ENCODE peak calls at places on chromosomes 16 and 17, in nine cellular contexts. Y is AG08395; K is IMR-90; Q is activated CD4-positive, alpha-beta T cell treated with anti-CD3 and anti-CD28 coated beads for 36 hours; G is EL; C is Caco-2; X is T-helper 1 cell; V is stimulated activated CD4-positive, alpha-beta T cell treated with anti-CD3 and anti-CD28 coated beads, TNF-alpha, amount 100 ng/mL, for 1 hour; M is GM03348. L is an unnamed sample.

GRCh38 chr17:76384987-76385891 is 830 bp downstream of the SPHK1 start:
- DNase-seq in X (peak), K (peak), G (peak), V (peak), Y (peak), Q (peak), M (peak), C (peak), L (peak)

GRCh38 chr17:33023790-33024189 is 32.1 kb downstream of the SPACA3 start:
- DNase-seq in X (no peak), M (no peak), C (no peak), Y (no peak), K (no peak), G (no peak), Q (no peak), V (no peak), L (no peak)

GRCh38 chr16:30949655-30950515 is 1.0 kb downstream of the ORAI3 start:
- DNase-seq in Y (peak), X (no peak), V (no peak), Q (peak), G (peak), C (peak), M (peak), K (peak), L (peak)

GRCh38 chr16:22229881-22230280 is 23.8 kb downstream of the EEF2K start:
- DNase-seq in C (no peak), V (no peak), Q (no peak), M (no peak), G (no peak), Y (no peak), K (no peak), X (no peak), L (no peak)

GRCh38 chr17:74654742-74655141 is 31.2 kb upstream of the CD300E start:
- DNase-seq in X (no peak), Y (no peak), V (no peak), K (no peak), G (no peak), Q (no peak), C (no peak), M (no peak), L (no peak)

GRCh38 chr16:67822511-67822910 is 15.8 kb downstream of the TSNAXIP1 start:
- DNase-seq in G (peak), Y (peak), X (no peak), M (no peak), C (no peak), Q (no peak), V (no peak), K (peak), L (peak)

GRCh38 chr17:81142301-81143199 is 22.8 kb upstream of the PVALEF start:
- DNase-seq in Y (peak), M (peak), Q (peak), G (peak), V (peak), C (peak), X (no peak), K (peak), L (peak)

GRCh38 chr17:66343531-66344078 is 41.2 kb downstream of the PRKCA start:
- DNase-seq in V (no peak), C (peak), G (no peak), X (no peak), Y (no peak), K (no peak), Q (no peak), M (no peak), L (no peak)

GRCh38 chr17:72421128-72422092 is 300.6 kb downstream of the SOX9 start:
- DNase-seq in C (peak), Y (peak), V (no peak), Q (peak), G (peak), K (peak), M (peak), X (no peak), L (peak)

GRCh38 chr17:30821751-30822723 is 2.5 kb downstream of the CRLF3 start:
- DNase-seq in V (no peak), Q (peak), M (no peak), X (no peak), C (no peak), G (no peak), K (no peak), Y (no peak), L (no peak)

GRCh38 chr17:68401288-68401687 is 56.0 kb downstream of the WIPI1 start:
- DNase-seq in Q (no peak), M (no peak), K (no peak), V (no peak), C (no peak), X (no peak), G (no peak), Y (no peak), L (no peak)

GRCh38 chr17:72503556-72503955 is 382.7 kb downstream of the SOX9 start:
- DNase-seq in X (no peak), Y (no peak), K (no peak), M (no peak), V (no peak), G (no peak), C (no peak), Q (no peak), L (no peak)

GRCh38 chr17:2940352-2940751 is 123.1 kb downstream of the OR1D5 start:
- DNase-seq in X (no peak), G (no peak), Y (peak), C (no peak), M (no peak), V (no peak), Q (no peak), K (no peak), L (no peak)

GRCh38 chr16:30748634-30749445 is 615 bp downstream of the PHKG2 start:
- DNase-seq in Y (peak), M (peak), G (peak), K (peak), C (peak), X (no peak), V (no peak), Q (peak), L (no peak)

GRCh38 chr17:81323411-81323868 is 28.3 kb upstream of the SLC38A10 start:
- DNase-seq in G (no peak), Q (no peak), M (peak), Y (peak), V (no peak), X (no peak), C (no peak), K (no peak), L (no peak)

GRCh38 chr17:11996722-11997146 is 541 bp downstream of the ZNF18 start:
- DNase-seq in Q (no peak), C (no peak), G (no peak), K (peak), Y (no peak), M (no peak), X (peak), V (no peak), L (no peak)

GRCh38 chr16:68823401-68823800 is 19.9 kb upstream of the TANGO6 start:
- DNase-seq in G (peak), V (no peak), C (peak), Q (no peak), M (peak), X (no peak), Y (peak), K (peak), L (peak)

GRCh38 chr17:20735796-20736195 is 156.3 kb downstream of the CDRT15L2 start:
- DNase-seq in C (no peak), X (no peak), Q (no peak), M (no peak), K (no peak), G (no peak), V (no peak), Y (no peak), L (no peak)

GRCh38 chr17:8946071-8946470 is 19.4 kb downstream of the PIK3R5 start:
- DNase-seq in C (no peak), X (no peak), Q (no peak), G (no peak), K (no peak), M (no peak), V (no peak), Y (no peak), L (no peak)

GRCh38 chr16:27289669-27290068 is 21.1 kb upstream of the NSMCE1 start:
- DNase-seq in C (no peak), X (no peak), Q (no peak), G (no peak), M (no peak), Y (no peak), K (no peak), V (no peak), L (no peak)

GRCh38 chr16:28146536-28146935 is 65.2 kb downstream of the XPO6 start:
- DNase-seq in M (no peak), K (no peak), Y (no peak), C (no peak), V (no peak), Q (no peak), G (no peak), X (no peak), L (no peak)

GRCh38 chr17:28701987-28702751 is 9.5 kb downstream of the PROCA1 start:
- DNase-seq in Q (no peak), C (no peak), X (no peak), K (no peak), G (no peak), Y (no peak), M (no peak), V (no peak), L (no peak)

GRCh38 chr16:87086575-87086974 is 230.6 kb downstream of the C16orf95 start:
- DNase-seq in Q (no peak), G (peak), X (no peak), V (no peak), M (no peak), Y (peak), C (no peak), K (peak), L (no peak)

GRCh38 chr16:16159662-16160061 is 63.6 kb downstream of the ABCC6 start:
- DNase-seq in X (no peak), C (no peak), V (no peak), Q (no peak), K (no peak), Y (no peak), G (no peak), M (no peak), L (no peak)

GRCh38 chr17:82385559-82386255 is 14.1 kb downstream of the UTS2R start:
- DNase-seq in C (no peak), Q (no peak), Y (no peak), G (no peak), M (no peak), K (no peak), V (no peak), X (no peak), L (no peak)

GRCh38 chr16:56606688-56607618 is 1.4 kb upstream of the MT2A start:
- DNase-seq in X (no peak), C (no peak), G (peak), M (peak), V (no peak), Q (peak), Y (peak), K (peak), L (peak)

GRCh38 chr16:84813141-84813933 is 6.4 kb upstream of the CRISPLD2 start:
- DNase-seq in K (peak), V (no peak), Q (peak), M (no peak), X (no peak), Y (no peak), G (no peak), C (no peak), L (no peak)

GRCh38 chr17:74373838-74374606 is 6.7 kb downstream of the GPR142 start:
- DNase-seq in V (no peak), M (no peak), C (peak), Q (no peak), G (no peak), X (no peak), K (no peak), Y (no peak), L (no peak)

GRCh38 chr17:20266806-20267458 is 200.4 kb downstream of the LGALS9B start:
- DNase-seq in X (no peak), M (peak), V (no peak), G (peak), Q (no peak), C (no peak), K (peak), Y (peak), L (no peak)

GRCh38 chr17:59185997-59186396 is 23.8 kb upstream of the SMG8 start:
- DNase-seq in M (no peak), Y (no peak), Q (no peak), G (no peak), K (no peak), X (no peak), V (no peak), C (no peak), L (no peak)